ENCODE peak calls at places on chromosomes 6 and 20, in seven cellular contexts. F, Z, D, I, Q, T and K are unnamed samples.

GRCh38 chr6:119174085-119174445 is 95.6 kb upstream of the FAM184A start:
- DNase-seq in Z (no peak), I (no peak), F (no peak), T (no peak), D (no peak), Q (no peak), K (no peak)

GRCh38 chr6:99521557-99522286 is 6.5 kb upstream of the USP45 start:
- DNase-seq in D (peak; percentile 55), Z (peak; percentile 72), F (peak; percentile 6), Q (no peak), T (no peak), I (no peak), K (peak; percentile 79)

GRCh38 chr20:33732166-33732970 is 572 bp downstream of the ZNF341 start:
- DNase-seq in Z (no peak), I (peak; percentile 76), F (peak; percentile 82), T (peak; percentile 57), D (peak; percentile 84), Q (peak; percentile 96), K (peak; percentile 94)

GRCh38 chr6:74741608-74742007 is 464.2 kb downstream of the COL12A1 start:
- DNase-seq in T (no peak), I (no peak), Q (no peak), Z (no peak), F (no peak), D (no peak), K (no peak)

GRCh38 chr6:57182017-57182432 is 9.9 kb downstream of the BAG2 start:
- DNase-seq in D (no peak), Q (no peak), T (no peak), I (no peak), Z (no peak), F (no peak), K (no peak)

GRCh38 chr20:9515211-9515580 is 806 bp downstream of the LAMP5 start:
- DNase-seq in D (no peak), I (no peak), Q (peak; percentile 37), T (no peak), Z (no peak), F (no peak), K (peak; percentile 24)

GRCh38 chr6:157524735-157525134 is 143.7 kb downstream of the ZDHHC14 start:
- DNase-seq in F (no peak), Q (no peak), T (no peak), I (no peak), Z (no peak), D (no peak), K (no peak)

GRCh38 chr6:147751232-147751631 is 242.7 kb downstream of the SAMD5 start:
- DNase-seq in Q (no peak), D (no peak), T (no peak), F (no peak), Z (no peak), I (no peak), K (no peak)

GRCh38 chr6:32551410-32551809 is 21.3 kb upstream of the HLA-DRB5 start:
- DNase-seq in F (no peak), D (no peak), I (no peak), T (no peak), Z (no peak), Q (no peak), K (no peak)

GRCh38 chr6:139943391-139943790 is 568.9 kb upstream of the CITED2 start:
- DNase-seq in F (peak; percentile 12), Z (no peak), I (peak; percentile 93), D (no peak), T (no peak), Q (no peak), K (peak; percentile 81)

GRCh38 chr6:17278289-17279061 is 2.7 kb upstream of the RBM24 start:
- DNase-seq in I (peak; percentile 12), Z (no peak), Q (no peak), D (no peak), F (peak; percentile 24), T (no peak), K (peak; percentile 75)

GRCh38 chr6:167795874-167796667 is 30.6 kb upstream of the AFDN start:
- DNase-seq in Z (no peak), F (no peak), T (no peak), I (no peak), D (no peak), Q (no peak), K (no peak)

GRCh38 chr6:12150812-12151432 is 138.8 kb downstream of the HIVEP1 start:
- DNase-seq in T (peak; percentile 19), F (peak; percentile 38), D (peak; percentile 25), I (no peak), Q (no peak), Z (peak; percentile 66), K (no peak)

GRCh38 chr20:35146299-35146921 is 726 bp downstream of the EDEM2 start:
- DNase-seq in Q (peak; percentile 11), T (no peak), I (peak; percentile 42), Z (peak; percentile 71), F (peak; percentile 56), D (peak; percentile 54), K (peak; percentile 44)

DNA sequence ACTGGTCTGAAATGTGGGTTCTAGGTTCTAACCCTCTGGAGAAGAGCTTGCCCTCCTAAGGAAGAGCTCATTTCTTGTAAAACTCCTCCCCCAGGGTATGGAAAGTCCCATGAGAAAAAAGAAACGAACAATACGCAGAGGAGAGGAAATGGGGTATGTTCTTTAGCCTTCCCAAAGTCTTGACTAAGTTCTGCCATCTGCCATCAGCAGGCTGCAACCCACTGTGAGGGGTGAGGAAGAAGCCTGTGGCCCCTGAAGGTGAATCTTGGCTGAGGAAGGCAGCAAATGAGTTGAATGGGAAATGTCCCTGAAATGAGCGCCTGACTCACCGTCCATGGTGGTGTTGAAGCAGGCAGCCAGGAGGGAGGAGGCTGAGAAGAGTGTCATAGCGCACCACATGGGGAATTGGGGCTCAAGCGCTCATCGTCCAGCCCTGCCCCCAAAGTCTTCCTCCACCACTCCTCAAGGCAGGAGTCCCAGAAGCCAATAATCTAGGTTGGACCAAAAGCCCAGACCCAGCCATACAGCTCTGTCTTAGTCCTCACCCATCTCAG is 10.4 kb upstream of the MATN4 start:
- DNase-seq in I (no peak), T (no peak), Z (no peak), F (no peak), D (no peak), Q (no peak), K (no peak)
- H3K4me1 ChIP-seq in I (no peaks in the 10 kb centered on the region), T (no peaks in the 10 kb centered on the region), Z (no peaks in the 10 kb centered on the region), F (peaks cover 2% of the 10 kb centered on the region), D (peaks cover 16% of the 10 kb centered on the region), Q (peaks cover 9% of the 10 kb centered on the region), K (no peaks in the 10 kb centered on the region)

GRCh38 chr6:109445382-109445781 is 4.9 kb downstream of the SMPD2 start:
- DNase-seq in D (peak; percentile 46), Z (no peak), T (no peak), F (no peak), I (no peak), Q (no peak), K (no peak)

GRCh38 chr6:109446072-109446471 is 5.5 kb downstream of the SMPD2 start:
- DNase-seq in F (no peak), D (peak; percentile 70), I (no peak), T (no peak), Q (no peak), Z (no peak), K (no peak)

GRCh38 chr6:109442393-109442924 is 1.9 kb downstream of the SMPD2 start:
- DNase-seq in Z (no peak), I (no peak), Q (no peak), F (no peak), T (no peak), D (no peak), K (no peak)

GRCh38 chr6:109441069-109441816 is 719 bp downstream of the SMPD2 start:
- DNase-seq in D (peak; percentile 59), F (peak; percentile 40), Z (peak; percentile 87), T (no peak), I (peak; percentile 59), Q (peak; percentile 31), K (peak; percentile 73)

DNA sequence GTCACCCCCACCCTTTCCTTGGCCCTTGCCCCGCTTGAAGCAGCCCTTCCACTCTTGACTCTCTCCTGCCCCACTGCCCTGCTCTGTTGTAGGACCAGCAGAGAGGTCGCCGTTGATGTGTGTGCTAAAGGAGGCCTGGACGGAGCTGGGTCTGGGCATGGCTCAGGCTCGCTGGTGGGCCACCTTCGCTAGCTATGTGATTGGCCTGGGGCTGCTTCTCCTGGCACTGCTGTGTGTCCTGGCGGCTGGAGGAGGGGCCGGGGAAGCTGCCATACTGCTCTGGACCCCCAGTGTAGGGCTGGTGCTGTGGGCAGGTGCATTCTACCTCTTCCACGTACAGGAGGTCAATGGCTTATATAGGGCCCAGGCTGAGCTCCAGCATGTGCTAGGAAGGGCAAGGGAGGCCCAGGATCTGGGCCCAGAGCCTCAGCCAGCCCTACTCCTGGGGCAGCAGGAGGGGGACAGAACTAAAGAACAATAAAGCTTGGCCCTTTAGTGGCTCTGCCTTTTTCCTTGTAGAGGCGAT is 3.0 kb downstream of the SMPD2 start:
- DNase-seq in D (no peak), T (no peak), I (no peak), Z (no peak), Q (no peak), F (no peak), K (no peak)
- H3K36me3 ChIP-seq in D (peaks cover 50% of the 10 kb centered on the region), T (no peaks in the 10 kb centered on the region), I (no peaks in the 10 kb centered on the region), Z (peaks cover 11% of the 10 kb centered on the region), Q (no peaks in the 10 kb centered on the region), F (peaks cover 2% of the 10 kb centered on the region), K (peaks cover 39% of the 10 kb centered on the region)

DNA sequence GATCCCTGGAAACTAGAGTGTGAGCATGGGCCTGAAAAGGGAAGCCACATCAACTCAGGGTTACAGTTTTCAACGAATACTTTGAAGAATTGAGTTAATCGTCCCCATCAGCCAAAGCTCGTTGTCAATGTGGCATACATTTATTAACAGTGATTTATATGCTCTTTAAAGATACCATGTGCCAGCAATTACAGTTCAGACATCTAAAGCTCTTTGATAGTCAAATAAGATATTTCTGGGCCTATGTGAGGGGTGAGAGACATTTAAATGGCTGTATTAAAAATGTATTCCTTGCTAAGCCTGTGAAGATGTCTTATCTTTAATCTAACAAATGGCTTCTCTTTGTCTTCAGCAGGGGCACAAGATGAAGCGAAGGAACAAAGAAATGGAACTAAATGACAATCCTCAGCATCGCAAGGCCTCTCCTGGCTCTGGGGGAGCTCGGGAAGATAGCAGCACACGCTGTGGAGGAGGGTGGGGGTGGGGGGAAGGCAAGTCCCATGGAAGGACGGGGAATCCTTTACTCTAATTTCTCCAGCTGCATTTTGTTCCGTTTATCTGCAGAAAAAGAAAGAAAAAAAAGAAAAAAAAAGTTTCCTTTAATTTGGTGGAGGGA is 523.7 kb downstream of the KIF16B start:
- DNase-seq in Z (peak; percentile 51), I (no peak), T (no peak), F (no peak), Q (no peak), D (no peak), K (no peak)
- H3K9ac ChIP-seq in Z (no peak overlapping the region), I (no peak overlapping the region), T (no peak overlapping the region), F (no peak overlapping the region), Q (no peak overlapping the region), D (no peak overlapping the region), K (no peak overlapping the region)

GRCh38 chr20:61815678-61816077 is 250.0 kb downstream of the TAF4 start:
- DNase-seq in F (no peak), Q (no peak), I (no peak), Z (no peak), D (no peak), T (no peak), K (no peak)

GRCh38 chr20:61817575-61817974 is 248.1 kb downstream of the TAF4 start:
- DNase-seq in F (no peak), T (no peak), I (no peak), Z (no peak), D (no peak), Q (no peak), K (no peak)

GRCh38 chr20:61816606-61817005 is 249.1 kb downstream of the TAF4 start:
- DNase-seq in F (no peak), D (no peak), I (no peak), Z (no peak), Q (no peak), T (no peak), K (no peak)

GRCh38 chr20:61818746-61819483 is 246.8 kb downstream of the TAF4 start:
- DNase-seq in I (no peak), Z (no peak), F (no peak), T (no peak), D (no peak), Q (no peak), K (no peak)

GRCh38 chr20:61817061-61817460 is 248.6 kb downstream of the TAF4 start:
- DNase-seq in T (no peak), Q (no peak), I (no peak), D (no peak), F (no peak), Z (no peak), K (no peak)
- H3K4me1 ChIP-seq in T (no peaks in the 10 kb centered on the region), Q (no peaks in the 10 kb centered on the region), I (no peaks in the 10 kb centered on the region), D (no peaks in the 10 kb centered on the region), F (no peaks in the 10 kb centered on the region), Z (no peaks in the 10 kb centered on the region), K (no peaks in the 10 kb centered on the region)